ENCODE peak calls at places on chromosomes 6 and 20, in nine cellular contexts. N is midbrain; K is MCF 10A; A is activated CD4-positive, alpha-beta T cell treated with anti-CD3 and anti-CD28 coated beads, Interleukin-2, amount 50 U/mL, for 48 hours; V is NCI-H187 treated with DMSO at 0.1 percent for 48 hours; S is AG04449; T is NCI-H2227 treated with DMSO at 0.1 percent for 48 hours; R is CD8-positive, alpha-beta T cell; X is progenitor cell of endocrine pancreas. G is an unnamed sample.

GRCh38 chr6:17884501-17885039 is 102.9 kb downstream of the KIF13A start:
- DNase-seq in N (no peak), K (peak), A (peak), V (no peak), S (no peak), T (no peak), R (no peak), X (no peak), G (no peak)

GRCh38 chr20:8457978-8458377 is 325.9 kb downstream of the PLCB1 start:
- DNase-seq in N (no peak), K (no peak), A (no peak), V (no peak), S (no peak), T (no peak), R (no peak), X (no peak), G (no peak)

GRCh38 chr20:49483018-49483705 is 694 bp upstream of the KCNB1 start:
- DNase-seq in N (peak), K (no peak), A (no peak), V (no peak), S (no peak), T (peak), R (no peak), X (no peak), G (peak)

GRCh38 chr6:136487746-136488145 is 62.5 kb downstream of the MAP7 start:
- DNase-seq in N (no peak), K (peak), A (no peak), V (no peak), S (no peak), T (no peak), R (no peak), X (no peak), G (no peak)

GRCh38 chr20:11401988-11402387 is 515.7 kb upstream of the BTBD3 start:
- DNase-seq in N (no peak), K (no peak), A (no peak), V (no peak), S (no peak), T (no peak), R (no peak), X (no peak), G (no peak)

GRCh38 chr6:34295721-34296120 is 46.9 kb upstream of the SMIM29 start:
- DNase-seq in N (no peak), K (no peak), A (no peak), V (no peak), S (no peak), T (no peak), R (no peak), X (no peak), G (no peak)

GRCh38 chr6:31299947-31300346 is 28.1 kb upstream of the HLA-C start:
- DNase-seq in N (no peak), K (no peak), A (no peak), V (no peak), S (no peak), T (no peak), R (no peak), X (no peak), G (no peak)

GRCh38 chr6:123768939-123769338 is 34.7 kb upstream of the NKAIN2 start:
- DNase-seq in N (no peak), K (no peak), A (no peak), V (no peak), S (no peak), T (no peak), R (no peak), X (no peak), G (no peak)

GRCh38 chr6:89527634-89528033 is 94.7 kb downstream of the ANKRD6 start:
- DNase-seq in N (no peak), K (peak), A (no peak), V (no peak), S (no peak), T (no peak), R (no peak), X (no peak), G (no peak)

G was measured in H1.